ENCODE peak calls at places on chromosomes 2 and 18, in nine cellular contexts. V is H1, B is Panc1, F is breast epithelium, K is WERI-Rb-1, I is heart right ventricle, C is AG04450, U is vagina, N is A549. P is an unnamed sample.

GRCh38 chr2:60366178-60366577 is 187.3 kb downstream of the BCL11A start:
- DNase-seq in V (no peak), B (no peak), F (no peak), K (no peak), I (no peak), C (no peak), U (no peak), N (no peak), P (no peak)

GRCh38 chr18:65754121-65754520 is 3.3 kb downstream of the CDH7 start:
- DNase-seq in V (no peak), B (no peak), F (no peak), K (no peak), I (no peak), C (no peak), U (no peak), N (no peak), P (no peak)

GRCh38 chr2:149365826-149366583 is 35.6 kb downstream of the LYPD6 start:
- DNase-seq in V (no peak), B (no peak), F (no peak), K (no peak), I (no peak), C (no peak), U (no peak), N (no peak), P (no peak)

GRCh38 chr18:10139783-10140410 is 226.1 kb downstream of the VAPA start:
- DNase-seq in V (no peak), B (no peak), F (no peak), K (no peak), I (no peak), C (no peak), U (no peak), N (peak), P (no peak)

GRCh38 chr2:66587216-66587615 is 152.3 kb downstream of the MEIS1 start:
- DNase-seq in V (no peak), B (no peak), F (no peak), K (peak), I (no peak), C (no peak), U (no peak), N (peak), P (no peak)

GRCh38 chr2:72015281-72015680 is 132.4 kb downstream of the CYP26B1 start:
- DNase-seq in V (no peak), B (no peak), F (no peak), K (no peak), I (no peak), C (no peak), U (no peak), N (no peak), P (no peak)

GRCh38 chr2:222319576-222320440 is 21.0 kb upstream of the PAX3 start:
- DNase-seq in V (no peak), B (no peak), F (no peak), K (no peak), I (peak), C (no peak), U (no peak), N (peak), P (no peak)

GRCh38 chr2:24972315-24972958 is 682 bp upstream of the DNAJC27 start:
- DNase-seq in V (no peak), B (no peak), F (peak), K (peak), I (no peak), C (no peak), U (peak), N (peak), P (no peak)

GRCh38 chr2:15677141-15677911 is 85.7 kb downstream of the DDX1 start:
- DNase-seq in V (no peak), B (no peak), F (no peak), K (peak), I (no peak), C (no peak), U (no peak), N (no peak), P (no peak)

GRCh38 chr2:217685255-217685605 is 317.6 kb downstream of the TNS1 start:
- DNase-seq in V (no peak), B (no peak), F (peak), K (peak), I (peak), C (peak), U (peak), N (peak), P (no peak)

GRCh38 chr2:149383340-149383739 is 53.0 kb downstream of the LYPD6 start:
- DNase-seq in V (no peak), B (no peak), F (no peak), K (no peak), I (no peak), C (peak), U (no peak), N (no peak), P (no peak)

GRCh38 chr2:104744537-104744936 is 109.4 kb upstream of the POU3F3 start:
- DNase-seq in V (no peak), B (no peak), F (no peak), K (no peak), I (no peak), C (no peak), U (no peak), N (no peak), P (no peak)

GRCh38 chr2:173667415-173667814 is 297.8 kb downstream of the SP3 start:
- DNase-seq in V (no peak), B (no peak), F (no peak), K (peak), I (no peak), C (no peak), U (no peak), N (peak), P (no peak)

GRCh38 chr18:33062834-33063364 is 290.1 kb upstream of the KLHL14 start:
- DNase-seq in V (no peak), B (no peak), F (no peak), K (no peak), I (no peak), C (no peak), U (no peak), N (no peak), P (no peak)

GRCh38 chr18:8084160-8084559 is 517.0 kb downstream of the PTPRM start:
- DNase-seq in V (peak), B (no peak), F (no peak), K (peak), I (peak), C (peak), U (no peak), N (peak), P (peak)

GRCh38 chr18:48639772-48640432 is 101.1 kb downstream of the CTIF start:
- DNase-seq in V (no peak), B (no peak), F (no peak), K (peak), I (no peak), C (no peak), U (no peak), N (no peak), P (no peak)

GRCh38 chr2:6863792-6864191 is 1.9 kb downstream of the CMPK2 start:
- DNase-seq in V (no peak), B (no peak), F (no peak), K (no peak), I (peak), C (no peak), U (no peak), N (no peak), P (no peak)

GRCh38 chr18:44342167-44342566 is 338.5 kb upstream of the SETBP1 start:
- DNase-seq in V (no peak), B (no peak), F (no peak), K (no peak), I (no peak), C (no peak), U (no peak), N (no peak), P (no peak)

GRCh38 chr2:102841107-102841840 is 79.4 kb downstream of the TMEM182 start:
- DNase-seq in V (peak), B (peak), F (no peak), K (peak), I (no peak), C (peak), U (no peak), N (peak), P (peak)

GRCh38 chr2:43611987-43612894 is 16.4 kb upstream of the THADA start:
- DNase-seq in V (no peak), B (peak), F (peak), K (peak), I (peak), C (no peak), U (no peak), N (peak), P (no peak)

GRCh38 chr18:58400337-58400885 is 228.5 kb downstream of the ALPK2 start:
- DNase-seq in V (no peak), B (no peak), F (no peak), K (no peak), I (no peak), C (no peak), U (no peak), N (no peak), P (no peak)

GRCh38 chr2:130845507-130846085 is 8.9 kb downstream of the ARHGEF4 start:
- DNase-seq in V (no peak), B (no peak), F (no peak), K (no peak), I (no peak), C (no peak), U (no peak), N (no peak), P (no peak)

GRCh38 chr18:58542426-58543159 is 86.3 kb downstream of the ALPK2 start:
- DNase-seq in V (no peak), B (no peak), F (no peak), K (no peak), I (no peak), C (no peak), U (no peak), N (no peak), P (no peak)

GRCh38 chr2:29650634-29651097 is 270.7 kb downstream of the ALK start:
- DNase-seq in V (no peak), B (no peak), F (no peak), K (no peak), I (no peak), C (no peak), U (no peak), N (no peak), P (no peak)

GRCh38 chr2:66364495-66364992 is 70.4 kb upstream of the MEIS1 start:
- DNase-seq in V (no peak), B (no peak), F (no peak), K (no peak), I (no peak), C (no peak), U (no peak), N (no peak), P (no peak)

GRCh38 chr2:40412456-40412855 is 39.4 kb downstream of the SLC8A1 start:
- DNase-seq in V (no peak), B (no peak), F (no peak), K (no peak), I (no peak), C (no peak), U (no peak), N (no peak), P (no peak)

GRCh38 chr2:115880558-115880957 is 1438.1 kb downstream of the DPP10 start:
- DNase-seq in V (no peak), B (no peak), F (no peak), K (peak), I (no peak), C (no peak), U (no peak), N (no peak), P (peak)

GRCh38 chr2:152407204-152407721 is 72.3 kb downstream of the FMNL2 start:
- DNase-seq in V (no peak), B (no peak), F (no peak), K (peak), I (peak), C (no peak), U (no peak), N (peak), P (no peak)

GRCh38 chr18:63730788-63731187 is 28.0 kb downstream of the SERPINB11 start:
- DNase-seq in V (no peak), B (no peak), F (no peak), K (no peak), I (no peak), C (no peak), U (no peak), N (peak), P (no peak)

GRCh38 chr18:31250902-31251301 is 67.1 kb upstream of the DSG1 start:
- DNase-seq in V (no peak), B (no peak), F (no peak), K (no peak), I (no peak), C (no peak), U (no peak), N (no peak), P (no peak)

GRCh38 chr2:113886479-113887383 is 3.2 kb upstream of the ACTR3 start:
- DNase-seq in V (no peak), B (no peak), F (peak), K (no peak), I (no peak), C (peak), U (no peak), N (peak), P (no peak)

GRCh38 chr2:73075477-73076373 is 4.2 kb upstream of the SFXN5 start:
- DNase-seq in V (no peak), B (no peak), F (peak), K (no peak), I (no peak), C (no peak), U (no peak), N (no peak), P (no peak)

GRCh38 chr2:77034460-77034859 is 487.7 kb downstream of the LRRTM4 start:
- DNase-seq in V (no peak), B (no peak), F (no peak), K (no peak), I (no peak), C (no peak), U (no peak), N (peak), P (no peak)
- H3K27ac ChIP-seq in V (no peak), B (no peak), F (no peak), K (no peak), I (no peak), C (no peak), U (no peak), N (no peak), P (no peak)

DNA sequence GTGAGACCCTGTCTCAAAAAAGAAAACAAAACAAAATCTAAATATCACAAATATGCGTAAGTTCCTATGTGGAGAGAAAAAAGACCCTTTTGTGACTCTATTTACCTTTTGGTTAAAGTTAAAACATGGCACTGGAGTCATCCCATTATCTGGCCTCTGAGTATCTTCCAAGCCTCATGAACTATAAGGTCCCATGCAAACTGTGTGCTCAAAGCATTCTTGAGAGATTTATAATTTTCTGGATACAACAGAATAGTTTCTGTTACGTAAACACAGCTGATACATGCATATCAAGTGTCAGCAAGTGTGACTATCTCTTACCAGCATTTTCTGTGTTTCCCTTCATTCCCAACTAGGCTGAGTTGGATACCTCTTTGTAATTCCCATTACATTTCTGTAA is 8.8 kb upstream of the NOSTRIN start:
- DNase-seq in V (no peak), B (no peak), F (no peak), K (no peak), I (no peak), C (peak), U (no peak), N (no peak), P (no peak)
- H3K4me3 ChIP-seq in V (no peak), B (no peak), F (no peak), K (no peak), I (no peak), C (no peak), U (no peak), N (no peak), P (no peak)

GRCh38 chr2:45823723-45824206 is 172.3 kb downstream of the PRKCE start:
- DNase-seq in V (no peak), B (no peak), F (peak), K (no peak), I (peak), C (no peak), U (no peak), N (peak), P (no peak)

GRCh38 chr2:45820048-45820447 is 168.6 kb downstream of the PRKCE start:
- DNase-seq in V (no peak), B (no peak), F (no peak), K (no peak), I (no peak), C (no peak), U (no peak), N (no peak), P (no peak)

GRCh38 chr2:45822272-45822630 is 170.8 kb downstream of the PRKCE start:
- DNase-seq in V (no peak), B (no peak), F (no peak), K (no peak), I (no peak), C (no peak), U (no peak), N (no peak), P (no peak)

GRCh38 chr2:45825001-45825651 is 173.7 kb downstream of the PRKCE start:
- DNase-seq in V (no peak), B (no peak), F (no peak), K (peak), I (no peak), C (no peak), U (no peak), N (peak), P (no peak)

DNA sequence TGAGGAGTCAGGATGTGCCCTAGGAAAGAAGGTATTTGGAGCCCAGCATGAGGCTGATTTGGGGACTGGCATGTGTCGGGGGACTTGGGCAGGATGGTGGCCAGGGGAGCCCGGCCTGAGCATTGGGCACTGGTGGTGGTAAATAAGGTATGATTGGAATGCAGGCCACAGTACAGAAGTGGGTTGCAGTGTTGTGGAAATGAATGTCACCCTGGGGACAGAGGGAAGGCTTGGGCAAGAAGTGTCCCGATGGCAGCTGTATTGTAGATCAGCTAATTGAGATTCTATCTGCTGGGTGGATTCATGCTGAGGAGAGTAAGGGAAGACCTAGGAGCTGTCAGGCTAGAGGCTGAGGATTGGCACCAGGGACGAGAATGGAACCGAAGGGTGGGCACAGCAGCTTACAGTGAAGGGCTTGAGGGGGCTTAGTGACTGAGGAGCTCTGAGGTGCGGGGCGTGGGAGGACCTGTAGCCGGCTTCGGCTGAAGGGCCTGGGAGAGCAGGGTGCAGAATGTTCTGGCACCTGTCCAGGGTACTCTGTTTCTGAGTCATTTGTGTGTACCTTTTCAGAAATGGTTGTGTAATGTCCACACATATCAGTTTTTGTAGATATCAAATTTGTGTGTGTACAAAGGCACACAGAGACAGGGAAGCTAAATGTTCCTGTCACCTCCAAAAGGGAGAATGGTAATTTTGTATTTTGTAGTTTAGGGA is 170.2 kb downstream of the PRKCE start:
- DNase-seq in V (no peak), B (no peak), F (peak), K (no peak), I (peak), C (no peak), U (no peak), N (peak), P (no peak)
- H3K27ac ChIP-seq in V (no peak), B (no peak), F (peak), K (no peak), I (peak), C (no peak), U (peak), N (peak), P (no peak)

GRCh38 chr2:49288113-49288710 is 133.9 kb upstream of the FSHR start:
- DNase-seq in V (no peak), B (no peak), F (no peak), K (no peak), I (no peak), C (no peak), U (no peak), N (no peak), P (no peak)
- H3K4me3 ChIP-seq in V (no peak), B (no peak), F (no peak), K (no peak), I (no peak), C (no peak), U (no peak), N (no peak), P (no peak)

GRCh38 chr2:145593280-145593679 is 1073.4 kb upstream of the ZEB2 start:
- DNase-seq in V (no peak), B (no peak), F (no peak), K (no peak), I (no peak), C (no peak), U (no peak), N (no peak), P (no peak)
- H3K27ac ChIP-seq in V (no peak), B (no peak), F (no peak), K (no peak), I (no peak), C (no peak), U (no peak), N (no peak), P (no peak)

GRCh38 chr2:85308951-85309555 is 18.7 kb downstream of the TGOLN2 start:
- DNase-seq in V (no peak), B (no peak), F (no peak), K (peak), I (peak), C (no peak), U (no peak), N (no peak), P (no peak)

GRCh38 chr2:85310330-85310729 is 17.5 kb downstream of the TGOLN2 start:
- DNase-seq in V (no peak), B (no peak), F (no peak), K (no peak), I (no peak), C (no peak), U (no peak), N (no peak), P (no peak)

GRCh38 chr2:85308201-85308600 is 19.6 kb downstream of the TGOLN2 start:
- DNase-seq in V (no peak), B (no peak), F (no peak), K (no peak), I (no peak), C (no peak), U (no peak), N (no peak), P (no peak)

GRCh38 chr2:85309699-85310321 is 18.0 kb downstream of the TGOLN2 start:
- DNase-seq in V (no peak), B (no peak), F (no peak), K (no peak), I (no peak), C (no peak), U (no peak), N (no peak), P (no peak)

GRCh38 chr2:85307527-85307897 is 20.3 kb downstream of the TGOLN2 start:
- DNase-seq in V (no peak), B (no peak), F (no peak), K (no peak), I (no peak), C (no peak), U (no peak), N (no peak), P (no peak)
- H3K4me3 ChIP-seq in V (no peak), B (no peak), F (no peak), K (no peak), I (no peak), C (no peak), U (no peak), N (no peak), P (no peak)

GRCh38 chr2:203992496-203992895 is 55.9 kb downstream of the ICOS start:
- DNase-seq in V (no peak), B (no peak), F (no peak), K (no peak), I (no peak), C (no peak), U (no peak), N (no peak), P (no peak)

GRCh38 chr2:203983064-203983715 is 46.6 kb downstream of the ICOS start:
- DNase-seq in V (no peak), B (no peak), F (no peak), K (no peak), I (no peak), C (no peak), U (no peak), N (no peak), P (no peak)

GRCh38 chr2:203989536-203989935 is 53.0 kb downstream of the ICOS start:
- DNase-seq in V (no peak), B (no peak), F (no peak), K (no peak), I (no peak), C (no peak), U (no peak), N (no peak), P (no peak)

GRCh38 chr2:203988540-203989264 is 52.1 kb downstream of the ICOS start:
- DNase-seq in V (no peak), B (no peak), F (no peak), K (no peak), I (no peak), C (no peak), U (no peak), N (no peak), P (no peak)

DNA sequence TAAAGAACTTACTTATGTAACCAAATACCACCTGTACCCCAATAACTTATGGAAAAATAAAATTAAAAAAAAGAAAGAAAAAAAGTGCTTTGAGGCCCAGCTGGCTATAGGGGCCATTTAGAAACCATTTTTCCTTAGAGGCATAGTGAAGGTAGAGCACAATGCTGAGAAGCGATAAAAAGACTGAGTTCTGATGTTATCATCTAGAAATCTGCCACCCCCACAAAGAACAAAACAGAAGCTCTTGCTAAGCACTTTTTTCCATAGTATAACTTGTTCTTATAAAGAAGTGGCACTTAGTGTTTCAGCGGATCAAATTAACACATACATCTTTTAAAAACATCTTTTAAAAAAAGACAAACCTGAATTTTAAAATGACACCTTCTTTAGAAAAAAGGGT is 51.4 kb downstream of the ICOS start:
- DNase-seq in V (no peak), B (no peak), F (no peak), K (no peak), I (no peak), C (no peak), U (no peak), N (no peak), P (no peak)
- H3K27ac ChIP-seq in V (no peak), B (no peak), F (no peak), K (no peak), I (no peak), C (no peak), U (no peak), N (no peak), P (no peak)

P was measured in iPS DF 6.9.